ENCODE peak calls at places on chromosomes 13 and 19, in ten cellular contexts. One of them, this sample, is unnamed.

GRCh38 chr13:33176526-33176925 is 109.0 kb downstream of the STARD13 start:
- DNase-seq in dorsolateral prefrontal cortex: no peak
- DNase-seq in glutamatergic neuron: no peak
- DNase-seq in colonic mucosa: no peak
- DNase-seq in HCT116: no peak
- DNase-seq in ovary: no peak
- DNase-seq in cardiac fibroblast: peak; percentile 64
- DNase-seq in CD8-positive, alpha-beta T cell: no peak
- DNase-seq in RWPE1: no peak
- DNase-seq in fibroblast of lung: no peak
- DNase-seq in this sample: no peak

GRCh38 chr13:80376554-80376953 is 35.6 kb upstream of the SPRY2 start:
- DNase-seq in dorsolateral prefrontal cortex: no peak
- DNase-seq in glutamatergic neuron: no peak
- DNase-seq in colonic mucosa: no peak
- DNase-seq in HCT116: no peak
- DNase-seq in ovary: no peak
- DNase-seq in cardiac fibroblast: no peak
- DNase-seq in CD8-positive, alpha-beta T cell: no peak
- DNase-seq in RWPE1: no peak
- DNase-seq in fibroblast of lung: no peak
- DNase-seq in this sample: no peak

GRCh38 chr13:90445179-90445578 is 902.3 kb upstream of the MIR17HG start:
- DNase-seq in dorsolateral prefrontal cortex: no peak
- DNase-seq in glutamatergic neuron: no peak
- DNase-seq in colonic mucosa: no peak
- DNase-seq in HCT116: peak; percentile 10
- DNase-seq in ovary: no peak
- DNase-seq in cardiac fibroblast: peak; percentile 96
- DNase-seq in CD8-positive, alpha-beta T cell: no peak
- DNase-seq in RWPE1: peak; percentile 73
- DNase-seq in fibroblast of lung: peak; percentile 98
- DNase-seq in this sample: no peak

GRCh38 chr13:111058796-111059506 is 56.2 kb upstream of the ARHGEF7 start:
- DNase-seq in dorsolateral prefrontal cortex: no peak
- DNase-seq in glutamatergic neuron: no peak
- DNase-seq in colonic mucosa: no peak
- DNase-seq in HCT116: no peak
- DNase-seq in ovary: no peak
- DNase-seq in cardiac fibroblast: no peak
- DNase-seq in CD8-positive, alpha-beta T cell: no peak
- DNase-seq in RWPE1: no peak
- DNase-seq in fibroblast of lung: no peak
- DNase-seq in this sample: no peak

GRCh38 chr19:41872775-41873647 is 4.1 kb upstream of the CD79A start:
- DNase-seq in dorsolateral prefrontal cortex: peak; percentile 66
- DNase-seq in glutamatergic neuron: peak; percentile 86
- DNase-seq in colonic mucosa: peak; percentile 89
- DNase-seq in HCT116: peak; percentile 63
- DNase-seq in ovary: no peak
- DNase-seq in cardiac fibroblast: peak; percentile 71
- DNase-seq in CD8-positive, alpha-beta T cell: peak; percentile 49
- DNase-seq in RWPE1: peak; percentile 66
- DNase-seq in fibroblast of lung: peak; percentile 60
- DNase-seq in this sample: no peak

GRCh38 chr19:12230751-12231733 is 63.6 kb downstream of the ZNF44 start:
- DNase-seq in dorsolateral prefrontal cortex: no peak
- DNase-seq in glutamatergic neuron: no peak
- DNase-seq in colonic mucosa: no peak
- DNase-seq in HCT116: no peak
- DNase-seq in ovary: no peak
- DNase-seq in cardiac fibroblast: no peak
- DNase-seq in CD8-positive, alpha-beta T cell: no peak
- DNase-seq in RWPE1: no peak
- DNase-seq in fibroblast of lung: no peak
- DNase-seq in this sample: no peak

GRCh38 chr19:4575978-4576933 is 16.8 kb upstream of the SEMA6B start:
- DNase-seq in dorsolateral prefrontal cortex: peak; percentile 59
- DNase-seq in glutamatergic neuron: peak; percentile 90
- DNase-seq in colonic mucosa: peak; percentile 71
- DNase-seq in HCT116: no peak
- DNase-seq in ovary: peak; percentile 30
- DNase-seq in cardiac fibroblast: peak; percentile 69
- DNase-seq in CD8-positive, alpha-beta T cell: peak; percentile 39
- DNase-seq in RWPE1: no peak
- DNase-seq in fibroblast of lung: peak; percentile 29
- DNase-seq in this sample: peak; percentile 85

GRCh38 chr19:4555657-4556561 is 3.6 kb downstream of the SEMA6B start:
- DNase-seq in dorsolateral prefrontal cortex: no peak
- DNase-seq in glutamatergic neuron: no peak
- DNase-seq in colonic mucosa: peak; percentile 60
- DNase-seq in HCT116: peak; percentile 43
- DNase-seq in ovary: no peak
- DNase-seq in cardiac fibroblast: no peak
- DNase-seq in CD8-positive, alpha-beta T cell: no peak
- DNase-seq in RWPE1: peak; percentile 84
- DNase-seq in fibroblast of lung: no peak
- DNase-seq in this sample: no peak

GRCh38 chr13:94609196-94609595 is 7.5 kb downstream of the GPR180 start:
- DNase-seq in dorsolateral prefrontal cortex: no peak
- DNase-seq in glutamatergic neuron: no peak
- DNase-seq in colonic mucosa: no peak
- DNase-seq in HCT116: no peak
- DNase-seq in ovary: no peak
- DNase-seq in cardiac fibroblast: no peak
- DNase-seq in CD8-positive, alpha-beta T cell: no peak
- DNase-seq in RWPE1: no peak
- DNase-seq in fibroblast of lung: no peak
- DNase-seq in this sample: no peak

GRCh38 chr19:277581-278165 is 13.5 kb downstream of the PLPP2 start:
- DNase-seq in dorsolateral prefrontal cortex: no peak
- DNase-seq in glutamatergic neuron: no peak
- DNase-seq in colonic mucosa: no peak
- DNase-seq in HCT116: no peak
- DNase-seq in ovary: no peak
- DNase-seq in cardiac fibroblast: peak; percentile 49
- DNase-seq in CD8-positive, alpha-beta T cell: no peak
- DNase-seq in RWPE1: no peak
- DNase-seq in fibroblast of lung: peak; percentile 38
- DNase-seq in this sample: peak; percentile 6

GRCh38 chr13:33992891-33993336 is 175.0 kb downstream of the RFC3 start:
- DNase-seq in dorsolateral prefrontal cortex: no peak
- DNase-seq in glutamatergic neuron: no peak
- DNase-seq in colonic mucosa: no peak
- DNase-seq in HCT116: no peak
- DNase-seq in ovary: no peak
- DNase-seq in cardiac fibroblast: no peak
- DNase-seq in CD8-positive, alpha-beta T cell: no peak
- DNase-seq in RWPE1: no peak
- DNase-seq in fibroblast of lung: no peak
- DNase-seq in this sample: no peak

GRCh38 chr13:36725936-36726335 is 52.1 kb downstream of the SERTM1 start:
- DNase-seq in dorsolateral prefrontal cortex: no peak
- DNase-seq in glutamatergic neuron: no peak
- DNase-seq in colonic mucosa: no peak
- DNase-seq in HCT116: no peak
- DNase-seq in ovary: no peak
- DNase-seq in cardiac fibroblast: no peak
- DNase-seq in CD8-positive, alpha-beta T cell: no peak
- DNase-seq in RWPE1: no peak
- DNase-seq in fibroblast of lung: no peak
- DNase-seq in this sample: no peak

GRCh38 chr13:93529961-93530360 is 303.4 kb downstream of the GPC6 start:
- DNase-seq in dorsolateral prefrontal cortex: no peak
- DNase-seq in glutamatergic neuron: no peak
- DNase-seq in colonic mucosa: no peak
- DNase-seq in HCT116: no peak
- DNase-seq in ovary: no peak
- DNase-seq in cardiac fibroblast: peak; percentile 7
- DNase-seq in CD8-positive, alpha-beta T cell: no peak
- DNase-seq in RWPE1: no peak
- DNase-seq in fibroblast of lung: no peak
- DNase-seq in this sample: no peak

GRCh38 chr19:45469132-45469834 is 1.5 kb downstream of the FOSB start:
- DNase-seq in dorsolateral prefrontal cortex: peak; percentile 91
- DNase-seq in glutamatergic neuron: peak; percentile 93
- DNase-seq in colonic mucosa: peak; percentile 93
- DNase-seq in HCT116: peak; percentile 76
- DNase-seq in ovary: peak; percentile 89
- DNase-seq in cardiac fibroblast: peak; percentile 93
- DNase-seq in CD8-positive, alpha-beta T cell: peak; percentile 81
- DNase-seq in RWPE1: peak; percentile 94
- DNase-seq in fibroblast of lung: peak; percentile 92
- DNase-seq in this sample: peak; percentile 97

GRCh38 chr19:45467115-45467455 is 711 bp upstream of the FOSB start:
- DNase-seq in dorsolateral prefrontal cortex: no peak
- DNase-seq in glutamatergic neuron: no peak
- DNase-seq in colonic mucosa: no peak
- DNase-seq in HCT116: no peak
- DNase-seq in ovary: no peak
- DNase-seq in cardiac fibroblast: peak; percentile 31
- DNase-seq in CD8-positive, alpha-beta T cell: no peak
- DNase-seq in RWPE1: no peak
- DNase-seq in fibroblast of lung: no peak
- DNase-seq in this sample: no peak

GRCh38 chr19:45468803-45469131 is 971 bp downstream of the FOSB start:
- DNase-seq in dorsolateral prefrontal cortex: no peak
- DNase-seq in glutamatergic neuron: no peak
- DNase-seq in colonic mucosa: no peak
- DNase-seq in HCT116: no peak
- DNase-seq in ovary: no peak
- DNase-seq in cardiac fibroblast: no peak
- DNase-seq in CD8-positive, alpha-beta T cell: no peak
- DNase-seq in RWPE1: no peak
- DNase-seq in fibroblast of lung: peak; percentile 44
- DNase-seq in this sample: no peak

GRCh38 chr19:45468159-45468651 is 409 bp downstream of the FOSB start:
- DNase-seq in dorsolateral prefrontal cortex: no peak
- DNase-seq in glutamatergic neuron: no peak
- DNase-seq in colonic mucosa: peak; percentile 49
- DNase-seq in HCT116: no peak
- DNase-seq in ovary: peak; percentile 35
- DNase-seq in cardiac fibroblast: peak; percentile 43
- DNase-seq in CD8-positive, alpha-beta T cell: peak; percentile 18
- DNase-seq in RWPE1: no peak
- DNase-seq in fibroblast of lung: no peak
- DNase-seq in this sample: no peak

DNA sequence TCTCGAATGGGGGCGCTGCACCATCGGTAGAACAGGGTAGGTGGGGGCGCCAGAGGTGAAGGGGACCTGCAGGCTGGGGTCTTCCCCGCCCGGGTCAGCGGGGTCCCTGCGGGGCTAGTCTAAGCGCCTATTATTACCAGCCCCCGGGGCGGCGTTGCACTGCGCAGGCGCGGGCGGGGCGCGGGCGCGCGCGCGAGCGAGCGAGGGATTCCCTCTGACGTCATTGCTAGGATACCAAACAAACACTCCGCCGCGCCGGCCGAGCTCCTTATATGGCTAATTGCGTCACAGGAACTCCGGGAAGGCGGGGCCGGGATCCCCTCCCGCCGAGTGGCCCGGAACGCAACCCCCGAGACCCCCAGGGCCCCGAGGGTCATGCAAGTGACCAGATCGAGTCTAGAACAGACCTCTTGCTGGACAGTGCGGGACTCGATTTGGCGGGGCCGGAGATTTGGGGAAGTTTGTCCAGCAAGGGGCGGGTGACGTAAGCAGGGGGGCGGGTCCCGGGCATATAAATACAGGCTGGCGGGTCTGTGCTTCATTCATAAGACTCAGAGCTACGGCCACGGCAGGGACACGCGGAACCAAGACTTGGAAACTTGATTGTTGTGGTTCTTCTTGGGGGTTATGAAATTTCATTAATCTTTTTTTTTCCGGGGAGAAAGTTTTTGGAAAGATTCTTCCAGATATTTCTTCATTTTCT is at the start of gene FOSB:
- DNase-seq in dorsolateral prefrontal cortex: peak; percentile 97
- DNase-seq in glutamatergic neuron: peak; percentile 91
- DNase-seq in colonic mucosa: peak; percentile 95
- DNase-seq in HCT116: peak; percentile 91
- DNase-seq in ovary: peak; percentile 93
- DNase-seq in cardiac fibroblast: peak; percentile 98
- DNase-seq in CD8-positive, alpha-beta T cell: peak; percentile 91
- DNase-seq in RWPE1: peak; percentile 91
- DNase-seq in fibroblast of lung: peak; percentile 88
- DNase-seq in this sample: peak; percentile 97
- TF ChIP-seq CTCF in dorsolateral prefrontal cortex: peak; percentile 38
- TF ChIP-seq CTCF in glutamatergic neuron: no peak
- TF ChIP-seq CTCF in colonic mucosa: no peak
- TF ChIP-seq CTCF in HCT116: no peak
- TF ChIP-seq CTCF in ovary: peak; percentile 21
- TF ChIP-seq CTCF in cardiac fibroblast: no peak
- TF ChIP-seq CTCF in CD8-positive, alpha-beta T cell: no peak
- TF ChIP-seq CTCF in RWPE1: no peak
- TF ChIP-seq CTCF in fibroblast of lung: no peak
- TF ChIP-seq CTCF in this sample: no peak

GRCh38 chr13:50170447-50171037 is 155.3 kb downstream of the KCNRG start:
- DNase-seq in dorsolateral prefrontal cortex: no peak
- DNase-seq in glutamatergic neuron: no peak
- DNase-seq in colonic mucosa: no peak
- DNase-seq in HCT116: no peak
- DNase-seq in ovary: no peak
- DNase-seq in cardiac fibroblast: peak; percentile 61
- DNase-seq in CD8-positive, alpha-beta T cell: no peak
- DNase-seq in RWPE1: peak; percentile 26
- DNase-seq in fibroblast of lung: no peak
- DNase-seq in this sample: no peak
- TF ChIP-seq CTCF in dorsolateral prefrontal cortex: no peak
- TF ChIP-seq CTCF in glutamatergic neuron: no peak
- TF ChIP-seq CTCF in colonic mucosa: no peak
- TF ChIP-seq CTCF in HCT116: peak; percentile 51
- TF ChIP-seq CTCF in ovary: no peak
- TF ChIP-seq CTCF in cardiac fibroblast: peak; percentile 44
- TF ChIP-seq CTCF in CD8-positive, alpha-beta T cell: no peak
- TF ChIP-seq CTCF in RWPE1: peak; percentile 33
- TF ChIP-seq CTCF in fibroblast of lung: no peak
- TF ChIP-seq CTCF in this sample: no peak

DNA sequence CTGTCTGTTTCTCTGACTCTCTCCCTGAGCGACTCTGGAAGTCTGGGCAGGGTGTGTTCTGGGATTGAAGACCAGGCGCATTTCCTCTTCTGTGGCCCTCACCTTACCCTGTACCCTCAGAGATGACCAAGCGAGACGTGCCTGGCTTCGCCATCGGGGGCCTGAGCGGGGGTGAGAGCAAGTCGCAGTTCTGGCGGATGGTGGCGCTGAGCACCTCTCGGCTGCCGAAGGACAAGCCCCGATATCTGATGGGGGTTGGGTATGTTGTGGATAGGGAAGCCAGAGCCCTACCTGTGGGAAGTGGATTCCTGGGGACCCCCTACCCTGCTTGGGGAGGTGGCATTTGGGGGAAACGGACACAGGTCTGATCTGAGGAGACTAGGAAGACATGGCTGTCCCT is 5.8 kb upstream of the DNM2 start:
- DNase-seq in dorsolateral prefrontal cortex: no peak
- DNase-seq in glutamatergic neuron: no peak
- DNase-seq in colonic mucosa: peak; percentile 55
- DNase-seq in HCT116: no peak
- DNase-seq in ovary: no peak
- DNase-seq in cardiac fibroblast: no peak
- DNase-seq in CD8-positive, alpha-beta T cell: no peak
- DNase-seq in RWPE1: no peak
- DNase-seq in fibroblast of lung: no peak
- DNase-seq in this sample: no peak
- TF ChIP-seq CTCF in dorsolateral prefrontal cortex: no peak
- TF ChIP-seq CTCF in glutamatergic neuron: no peak
- TF ChIP-seq CTCF in colonic mucosa: no peak
- TF ChIP-seq CTCF in HCT116: no peak
- TF ChIP-seq CTCF in ovary: no peak
- TF ChIP-seq CTCF in cardiac fibroblast: no peak
- TF ChIP-seq CTCF in CD8-positive, alpha-beta T cell: no peak
- TF ChIP-seq CTCF in RWPE1: no peak
- TF ChIP-seq CTCF in fibroblast of lung: no peak
- TF ChIP-seq CTCF in this sample: no peak

GRCh38 chr19:10812902-10813404 is 23.1 kb downstream of the TMED1 start:
- DNase-seq in dorsolateral prefrontal cortex: peak; percentile 22
- DNase-seq in glutamatergic neuron: no peak
- DNase-seq in colonic mucosa: no peak
- DNase-seq in HCT116: no peak
- DNase-seq in ovary: no peak
- DNase-seq in cardiac fibroblast: peak; percentile 95
- DNase-seq in CD8-positive, alpha-beta T cell: no peak
- DNase-seq in RWPE1: peak; percentile 38
- DNase-seq in fibroblast of lung: peak; percentile 96
- DNase-seq in this sample: no peak
- TF ChIP-seq CTCF in dorsolateral prefrontal cortex: no peak
- TF ChIP-seq CTCF in glutamatergic neuron: no peak
- TF ChIP-seq CTCF in colonic mucosa: no peak
- TF ChIP-seq CTCF in HCT116: no peak
- TF ChIP-seq CTCF in ovary: no peak
- TF ChIP-seq CTCF in cardiac fibroblast: no peak
- TF ChIP-seq CTCF in CD8-positive, alpha-beta T cell: no peak
- TF ChIP-seq CTCF in RWPE1: no peak
- TF ChIP-seq CTCF in fibroblast of lung: peak; percentile 18
- TF ChIP-seq CTCF in this sample: no peak